ENCODE peak calls at places on chromosome 22, in four cellular contexts. V is CD4-positive, alpha-beta T cell; Y is upper lobe of right lung; Q is IMR-90. G is an unnamed sample. For H3K9me3, the result is how much of the 10 kb centered on the place peaks cover.

GRCh38 chr22:29325785-29326315 is 10.4 kb upstream of the RASL10A start:
- DNase-seq in V (no peak), Y (no peak), Q (no peak), G (no peak)

GRCh38 chr22:38167988-38168407 is 13.6 kb downstream of the PLA2G6 start:
- DNase-seq in V (no peak), Y (no peak), Q (no peak), G (no peak)

GRCh38 chr22:30826670-30827355 is 132.1 kb downstream of the OSBP2 start:
- DNase-seq in V (no peak), Y (peak), Q (no peak), G (no peak)

GRCh38 chr22:27450448-27450847 is 351.1 kb downstream of the MN1 start:
- DNase-seq in V (no peak), Y (no peak), Q (no peak), G (no peak)

GRCh38 chr22:23176645-23177027 is 3.7 kb upstream of the BCR start:
- DNase-seq in V (no peak), Y (no peak), Q (no peak), G (no peak)

GRCh38 chr22:17961443-17961729 is 63.0 kb downstream of the MICAL3 start:
- DNase-seq in V (no peak), Y (no peak), Q (no peak), G (no peak)

GRCh38 chr22:31625661-31626426 is 36.2 kb downstream of the PISD start:
- DNase-seq in V (no peak), Y (no peak), Q (peak), G (no peak)

GRCh38 chr22:43862074-43862881 is at the start of gene SULT4A1:
- DNase-seq in V (no peak), Y (peak), Q (peak), G (peak)

GRCh38 chr22:30238661-30239420 is 7.7 kb downstream of the LIF start:
- DNase-seq in V (no peak), Y (no peak), Q (peak), G (no peak)

GRCh38 chr22:38298312-38299000 is 18.8 kb downstream of the CSNK1E start:
- DNase-seq in V (peak), Y (no peak), Q (peak), G (no peak)

GRCh38 chr22:46001426-46002106 is 24.6 kb upstream of the WNT7B start:
- DNase-seq in V (no peak), Y (peak), Q (no peak), G (no peak)

GRCh38 chr22:46105494-46106278 is 44.6 kb upstream of the PPARA start:
- DNase-seq in V (no peak), Y (no peak), Q (peak), G (peak)

GRCh38 chr22:26983311-26983710 is 325.9 kb downstream of the MIAT start:
- DNase-seq in V (no peak), Y (no peak), Q (no peak), G (no peak)

GRCh38 chr22:29443861-29444431 is 5.6 kb downstream of the RFPL1 start:
- DNase-seq in V (no peak), Y (no peak), Q (no peak), G (no peak)

GRCh38 chr22:24421428-24421931 is 5.9 kb upstream of the ADORA2A start:
- DNase-seq in V (peak), Y (no peak), Q (no peak), G (no peak)

GRCh38 chr22:38127869-38128268 is 17.4 kb upstream of the BAIAP2L2 start:
- DNase-seq in V (no peak), Y (no peak), Q (no peak), G (no peak)

GRCh38 chr22:17422736-17423343 is 53.6 kb downstream of the CECR2 start:
- DNase-seq in V (no peak), Y (no peak), Q (no peak), G (no peak)

GRCh38 chr22:32380991-32381390 is 23.3 kb downstream of the RFPL3 start:
- DNase-seq in V (no peak), Y (no peak), Q (peak), G (no peak)

GRCh38 chr22:27676545-27677188 is 124.9 kb downstream of the MN1 start:
- DNase-seq in V (no peak), Y (no peak), Q (no peak), G (no peak)

GRCh38 chr22:38136607-38137006 is 26.1 kb upstream of the BAIAP2L2 start:
- DNase-seq in V (no peak), Y (no peak), Q (no peak), G (no peak)

GRCh38 chr22:37931893-37932389 is 21.5 kb downstream of the C22orf23 start:
- DNase-seq in V (no peak), Y (no peak), Q (no peak), G (no peak)

GRCh38 chr22:27378343-27378800 is 423.2 kb downstream of the MN1 start:
- DNase-seq in V (no peak), Y (no peak), Q (no peak), G (no peak)

GRCh38 chr22:38828616-38829205 is 15.1 kb downstream of the NPTXR start:
- DNase-seq in V (no peak), Y (peak), Q (no peak), G (no peak)

GRCh38 chr22:23219787-23220484 is 39.6 kb downstream of the BCR start:
- DNase-seq in V (peak), Y (peak), Q (peak), G (peak)

DNA sequence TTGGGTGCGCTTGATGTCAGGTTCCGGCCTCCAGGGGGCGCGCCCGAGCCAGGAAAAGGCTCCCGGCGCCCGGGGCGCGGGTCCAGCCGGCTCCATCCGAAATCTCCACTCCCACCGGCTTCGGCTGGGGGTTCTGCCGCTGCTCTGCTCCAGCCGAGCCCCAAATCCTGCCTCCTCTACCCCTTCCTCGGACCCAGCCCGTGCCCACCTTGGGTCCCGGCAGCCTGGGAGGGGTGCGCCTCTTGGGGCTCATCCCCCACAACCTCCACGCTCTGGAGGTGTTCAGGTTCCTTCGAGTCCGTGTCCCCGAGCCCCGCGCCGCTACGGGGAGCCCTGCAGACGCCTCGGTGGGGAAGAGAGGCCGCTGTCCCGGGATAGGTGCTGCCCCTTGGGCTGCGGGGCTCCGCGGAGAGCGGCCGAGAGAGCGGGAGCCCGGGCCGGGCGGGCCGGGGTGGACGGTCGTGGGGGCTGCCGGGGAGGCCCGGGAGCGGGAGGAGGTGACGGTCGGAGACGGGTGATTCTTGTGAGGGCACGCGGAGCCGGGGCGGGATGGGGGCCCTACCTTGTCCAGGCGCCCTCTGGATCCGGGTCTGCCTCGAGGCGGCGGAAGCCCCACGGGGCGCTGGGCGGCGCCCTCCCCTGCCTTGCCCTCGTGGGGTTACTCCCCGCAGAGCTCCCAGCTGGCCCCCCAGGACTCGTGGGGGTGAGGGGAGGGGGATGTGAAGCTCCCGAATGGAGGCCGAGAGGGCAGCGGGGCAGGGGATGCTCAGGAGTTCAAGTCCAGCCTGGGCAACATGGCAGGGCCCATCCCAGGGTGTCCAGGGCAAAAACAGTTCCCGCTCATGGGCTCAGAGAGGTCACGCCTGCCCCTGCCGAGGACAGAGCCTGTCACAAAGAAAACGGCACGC is 13.2 kb upstream of the CYB5R3 start:
- DNase-seq in V (peak), Y (peak), Q (peak), G (peak)
- TF ChIP-seq CTCF in V (peak), Y (peak), Q (peak), G (peak)

DNA sequence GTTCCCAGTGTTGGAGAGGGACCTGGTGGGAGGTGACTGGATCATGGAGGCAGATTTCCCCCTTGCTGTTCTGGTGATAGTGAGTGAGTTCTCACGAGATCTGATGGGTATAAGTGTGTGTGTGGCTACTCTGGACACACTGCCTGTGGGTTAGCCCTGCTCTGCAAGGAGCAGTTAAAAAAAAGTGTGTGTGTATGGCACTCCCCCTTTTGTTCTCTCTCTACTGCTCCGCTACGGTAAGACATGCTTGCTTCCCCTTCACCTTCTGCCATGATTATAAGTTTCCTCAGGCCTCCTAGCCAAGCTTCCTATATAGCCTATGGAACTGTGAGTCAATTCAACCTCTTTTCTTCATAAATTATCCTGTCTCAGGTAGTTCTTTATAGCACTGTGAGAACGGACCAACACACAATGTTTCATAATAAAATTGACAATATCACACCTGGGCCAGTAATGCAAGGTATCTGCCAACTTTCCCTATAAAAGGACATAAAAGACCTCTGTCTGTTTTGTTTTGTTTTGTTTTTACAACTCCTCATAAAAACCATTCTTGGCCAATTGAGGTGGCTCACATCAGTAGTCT is 20.2 kb downstream of the CLTCL1 start:
- DNase-seq in V (no peak), Y (no peak), Q (no peak), G (no peak)
- H3K27ac ChIP-seq in V (no peak), Y (no peak), Q (no peak), G (peak)

GRCh38 chr22:47301820-47302475 is 539.5 kb downstream of the TBC1D22A start:
- DNase-seq in V (no peak), Y (no peak), Q (no peak), G (no peak)

GRCh38 chr22:47299211-47299878 is 536.9 kb downstream of the TBC1D22A start:
- DNase-seq in V (no peak), Y (no peak), Q (no peak), G (no peak)

GRCh38 chr22:47303161-47303890 is 540.9 kb downstream of the TBC1D22A start:
- DNase-seq in V (no peak), Y (no peak), Q (no peak), G (no peak)

GRCh38 chr22:47299879-47300697 is 537.6 kb downstream of the TBC1D22A start:
- DNase-seq in V (no peak), Y (no peak), Q (no peak), G (no peak)

GRCh38 chr22:47300698-47301405 is 538.4 kb downstream of the TBC1D22A start:
- DNase-seq in V (no peak), Y (no peak), Q (no peak), G (no peak)
- H3K9me3 ChIP-seq in V (under half), Y (under half), Q (under half), G (under half)

GRCh38 chr22:36367479-36367878 is 20.3 kb downstream of the MYH9 start:
- DNase-seq in V (no peak), Y (no peak), Q (no peak), G (peak)

GRCh38 chr22:36369004-36369921 is 18.5 kb downstream of the MYH9 start:
- DNase-seq in V (no peak), Y (no peak), Q (peak), G (peak)

GRCh38 chr22:36367066-36367465 is 20.7 kb downstream of the MYH9 start:
- DNase-seq in V (no peak), Y (no peak), Q (no peak), G (peak)

GRCh38 chr22:36369922-36370781 is 17.6 kb downstream of the MYH9 start:
- DNase-seq in V (no peak), Y (peak), Q (peak), G (peak)

DNA sequence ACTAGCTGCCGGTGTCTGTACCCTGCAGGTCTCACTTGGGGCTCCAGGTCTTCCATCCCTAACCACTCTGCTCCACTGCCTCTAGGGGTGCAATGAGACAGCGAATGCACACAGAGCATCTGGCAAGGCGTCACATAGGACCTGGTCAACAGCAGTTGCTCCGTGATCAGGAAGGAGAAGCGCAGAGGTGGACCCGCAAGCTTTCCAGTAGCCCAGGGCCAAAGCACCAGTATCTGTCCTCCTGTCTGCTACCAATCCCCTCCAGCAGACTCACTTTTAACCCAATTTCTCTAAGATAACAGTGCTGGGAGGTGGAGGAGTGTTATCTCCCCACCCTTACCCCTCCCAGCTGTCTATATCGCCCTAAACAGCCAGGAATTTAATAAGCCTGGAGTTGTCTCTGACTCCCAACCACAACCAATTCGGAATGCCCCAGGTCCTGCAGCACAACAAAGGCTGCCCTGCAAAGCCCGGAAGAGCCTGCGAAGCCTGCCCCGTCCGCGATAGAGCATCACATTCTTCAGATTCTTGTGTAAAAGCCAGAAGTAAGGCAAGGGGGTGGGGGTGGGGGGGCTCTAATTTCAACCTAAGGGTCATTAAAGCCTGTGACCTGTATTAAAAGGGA is 19.3 kb downstream of the MYH9 start:
- DNase-seq in V (no peak), Y (no peak), Q (peak), G (no peak)
- TF ChIP-seq CTCF in V (peak), Y (peak), Q (peak), G (no peak)

GRCh38 chr22:47794851-47795250 is 1032.4 kb downstream of the TBC1D22A start:
- DNase-seq in V (no peak), Y (no peak), Q (no peak), G (no peak)
- H3K27ac ChIP-seq in V (no peak), Y (no peak), Q (no peak), G (no peak)

GRCh38 chr22:49724893-49725489 is 102.7 kb downstream of the BRD1 start:
- DNase-seq in V (peak), Y (peak), Q (peak), G (peak)
- H3K9me3 ChIP-seq in V (under half), Y (under half), Q (under half), G (under half)

DNA sequence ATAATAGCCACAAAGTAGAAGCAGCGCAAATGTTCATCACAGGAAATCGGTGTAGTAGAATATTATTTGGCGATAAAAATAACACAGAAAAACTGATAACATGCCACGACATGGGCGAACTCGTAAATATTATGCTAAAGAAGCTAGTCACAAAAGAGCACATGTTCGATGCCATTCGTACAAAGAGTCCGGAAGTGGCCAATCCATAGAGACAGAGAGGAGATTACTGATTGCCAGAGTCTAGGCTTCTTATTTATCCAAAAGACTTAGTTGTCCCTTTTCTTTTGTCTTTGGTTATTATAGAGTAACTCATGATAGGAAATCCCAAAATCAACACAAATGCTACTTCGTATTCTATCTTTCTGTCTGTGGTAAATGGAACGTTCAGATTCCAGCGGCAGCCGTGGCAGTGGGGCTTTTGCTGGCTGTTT is 56.5 kb downstream of the MED15 start:
- DNase-seq in V (no peak), Y (no peak), Q (no peak), G (no peak)
- TF ChIP-seq CTCF in V (no peak), Y (no peak), Q (no peak), G (no peak)